ENCODE peak calls at places on chromosomes 1 and 21, in five cellular contexts. One of them, this sample, is unnamed.

GRCh38 chr21:23401278-23401677 is 2206.0 kb downstream of the MRPL39 start:
- DNase-seq in posterior cingulate gyrus: no peak
- DNase-seq in GM12865: peak
- DNase-seq in kidney tubule cell: peak
- DNase-seq in BE2C: peak
- DNase-seq in this sample: peak

GRCh38 chr1:212106286-212106792 is 70.8 kb downstream of the DTL start:
- DNase-seq in GM12865: no peak
- DNase-seq in kidney tubule cell: no peak
- DNase-seq in posterior cingulate gyrus: no peak
- DNase-seq in BE2C: no peak
- DNase-seq in this sample: no peak

GRCh38 chr1:245715970-245716369 is 561.2 kb downstream of the KIF26B start:
- DNase-seq in GM12865: no peak
- DNase-seq in BE2C: no peak
- DNase-seq in kidney tubule cell: peak
- DNase-seq in posterior cingulate gyrus: no peak
- DNase-seq in this sample: no peak

GRCh38 chr1:89312572-89312971 is 39.9 kb upstream of the GBP5 start:
- DNase-seq in GM12865: no peak
- DNase-seq in posterior cingulate gyrus: no peak
- DNase-seq in BE2C: no peak
- DNase-seq in kidney tubule cell: no peak
- DNase-seq in this sample: no peak

GRCh38 chr1:20074046-20074724 is 4.2 kb downstream of the PLA2G5 start:
- DNase-seq in GM12865: no peak
- DNase-seq in BE2C: no peak
- DNase-seq in kidney tubule cell: no peak
- DNase-seq in posterior cingulate gyrus: no peak
- DNase-seq in this sample: no peak

GRCh38 chr21:35483267-35483666 is 434.2 kb upstream of the RUNX1 start:
- DNase-seq in kidney tubule cell: no peak
- DNase-seq in BE2C: no peak
- DNase-seq in GM12865: no peak
- DNase-seq in posterior cingulate gyrus: no peak
- DNase-seq in this sample: no peak

GRCh38 chr1:26972390-26972789 is 12.1 kb upstream of the KDF1 start:
- DNase-seq in kidney tubule cell: no peak
- DNase-seq in posterior cingulate gyrus: no peak
- DNase-seq in BE2C: no peak
- DNase-seq in GM12865: no peak
- DNase-seq in this sample: no peak

GRCh38 chr1:211551628-211552465 is 27.1 kb downstream of the SLC30A1 start:
- DNase-seq in BE2C: no peak
- DNase-seq in GM12865: no peak
- DNase-seq in kidney tubule cell: peak
- DNase-seq in posterior cingulate gyrus: no peak
- DNase-seq in this sample: no peak

GRCh38 chr21:43191971-43192370 is 23.2 kb downstream of the CRYAA start:
- DNase-seq in posterior cingulate gyrus: no peak
- DNase-seq in BE2C: no peak
- DNase-seq in kidney tubule cell: no peak
- DNase-seq in GM12865: no peak
- DNase-seq in this sample: no peak

GRCh38 chr1:232285138-232285537 is 344.8 kb downstream of the SIPA1L2 start:
- DNase-seq in posterior cingulate gyrus: no peak
- DNase-seq in BE2C: no peak
- DNase-seq in GM12865: no peak
- DNase-seq in kidney tubule cell: no peak
- DNase-seq in this sample: no peak

GRCh38 chr1:180898441-180899219 is 14.1 kb upstream of the KIAA1614 start:
- DNase-seq in posterior cingulate gyrus: no peak
- DNase-seq in kidney tubule cell: no peak
- DNase-seq in GM12865: no peak
- DNase-seq in BE2C: peak
- DNase-seq in this sample: no peak

GRCh38 chr1:61379693-61380092 is 297.3 kb downstream of the NFIA start:
- DNase-seq in kidney tubule cell: no peak
- DNase-seq in BE2C: no peak
- DNase-seq in posterior cingulate gyrus: no peak
- DNase-seq in GM12865: no peak
- DNase-seq in this sample: no peak

GRCh38 chr1:229287257-229287656 is 16.3 kb downstream of the RAB4A start:
- DNase-seq in GM12865: no peak
- DNase-seq in BE2C: no peak
- DNase-seq in kidney tubule cell: no peak
- DNase-seq in posterior cingulate gyrus: no peak
- DNase-seq in this sample: no peak

GRCh38 chr1:194367121-194367520 is 1180.7 kb upstream of the B3GALT2 start:
- DNase-seq in GM12865: no peak
- DNase-seq in BE2C: no peak
- DNase-seq in posterior cingulate gyrus: no peak
- DNase-seq in kidney tubule cell: no peak
- DNase-seq in this sample: no peak

GRCh38 chr1:232039303-232039702 is 412.7 kb downstream of the DISC1 start:
- DNase-seq in kidney tubule cell: peak
- DNase-seq in GM12865: no peak
- DNase-seq in posterior cingulate gyrus: no peak
- DNase-seq in BE2C: no peak
- DNase-seq in this sample: no peak

GRCh38 chr1:27655151-27655929 is 16.7 kb downstream of the IFI6 start:
- DNase-seq in posterior cingulate gyrus: no peak
- DNase-seq in kidney tubule cell: no peak
- DNase-seq in GM12865: no peak
- DNase-seq in BE2C: peak
- DNase-seq in this sample: no peak